ENCODE peak calls at places on chromosome 11, in eight cellular contexts. V, P, I, C, J, Q, K and X are unnamed samples.

GRCh38 chr11:27913650-27914049 is 194.3 kb downstream of the KIF18A start:
- DNase-seq in V (peak), P (peak), I (no peak), C (no peak), J (no peak), Q (no peak), K (no peak), X (peak)

GRCh38 chr11:8071616-8072581 is 9.1 kb upstream of the TUB start:
- DNase-seq in V (no peak), P (no peak), I (no peak), C (no peak), J (no peak), Q (no peak), K (peak), X (no peak)

GRCh38 chr11:86782781-86783180 is 17.6 kb upstream of the PRSS23 start:
- DNase-seq in V (no peak), P (no peak), I (no peak), C (no peak), J (no peak), Q (no peak), K (no peak), X (no peak)

GRCh38 chr11:57161351-57161750 is 20.4 kb upstream of the LRRC55 start:
- DNase-seq in V (no peak), P (no peak), I (no peak), C (no peak), J (no peak), Q (no peak), K (no peak), X (no peak)

GRCh38 chr11:64419257-64419790 is 60.4 kb downstream of the RPS6KA4 start:
- DNase-seq in V (no peak), P (no peak), I (no peak), C (no peak), J (no peak), Q (no peak), K (no peak), X (no peak)

GRCh38 chr11:71988050-71988449 is 10.7 kb upstream of the IL18BP start:
- DNase-seq in V (no peak), P (peak), I (no peak), C (peak), J (no peak), Q (no peak), K (no peak), X (no peak)

GRCh38 chr11:88414385-88414861 is 76.9 kb upstream of the CTSC start:
- DNase-seq in V (no peak), P (peak), I (no peak), C (peak), J (no peak), Q (no peak), K (no peak), X (peak)

GRCh38 chr11:100855466-100856067 is 168.5 kb downstream of the ARHGAP42 start:
- DNase-seq in V (peak), P (peak), I (no peak), C (peak), J (no peak), Q (peak), K (no peak), X (peak)

GRCh38 chr11:68312117-68312779 is at the start of gene LRP5:
- DNase-seq in V (peak), P (no peak), I (peak), C (no peak), J (no peak), Q (no peak), K (no peak), X (no peak)

GRCh38 chr11:29184939-29185890 is 831.6 kb downstream of the KCNA4 start:
- DNase-seq in V (no peak), P (peak), I (no peak), C (peak), J (no peak), Q (no peak), K (no peak), X (peak)

GRCh38 chr11:15641191-15641810 is 526.6 kb downstream of the INSC start:
- DNase-seq in V (peak), P (no peak), I (no peak), C (no peak), J (no peak), Q (no peak), K (no peak), X (no peak)

GRCh38 chr11:45142241-45142885 is 4.1 kb upstream of the PRDM11 start:
- DNase-seq in V (no peak), P (peak), I (peak), C (peak), J (no peak), Q (no peak), K (no peak), X (peak)

GRCh38 chr11:103892603-103893002 is 143.8 kb upstream of the DDI1 start:
- DNase-seq in V (no peak), P (peak), I (no peak), C (peak), J (no peak), Q (no peak), K (no peak), X (no peak)

GRCh38 chr11:28514391-28514790 is 406.2 kb downstream of the METTL15 start:
- DNase-seq in V (no peak), P (no peak), I (no peak), C (peak), J (no peak), Q (no peak), K (no peak), X (no peak)

GRCh38 chr11:105862736-105863367 is 159.2 kb downstream of the MSANTD4 start:
- DNase-seq in V (peak), P (peak), I (no peak), C (peak), J (no peak), Q (peak), K (no peak), X (peak)

GRCh38 chr11:75471134-75471943 is 38.3 kb upstream of the KLHL35 start:
- DNase-seq in V (no peak), P (no peak), I (no peak), C (no peak), J (no peak), Q (no peak), K (no peak), X (no peak)

GRCh38 chr11:119103793-119104192 is 2.1 kb upstream of the DPAGT1 start:
- DNase-seq in V (no peak), P (no peak), I (no peak), C (no peak), J (no peak), Q (no peak), K (no peak), X (no peak)

GRCh38 chr11:79371152-79371551 is 69.7 kb downstream of the TENM4 start:
- DNase-seq in V (no peak), P (no peak), I (no peak), C (peak), J (no peak), Q (no peak), K (peak), X (peak)

GRCh38 chr11:45266693-45267451 is 19.3 kb downstream of the SYT13 start:
- DNase-seq in V (peak), P (no peak), I (no peak), C (no peak), J (no peak), Q (no peak), K (peak), X (no peak)

GRCh38 chr11:15779518-15779917 is 576.8 kb downstream of the SOX6 start:
- DNase-seq in V (no peak), P (no peak), I (no peak), C (no peak), J (no peak), Q (no peak), K (no peak), X (no peak)

GRCh38 chr11:122229611-122230386 is 113.8 kb upstream of the BLID start:
- DNase-seq in V (no peak), P (no peak), I (no peak), C (peak), J (no peak), Q (no peak), K (peak), X (no peak)

GRCh38 chr11:109229682-109230081 is 192.3 kb upstream of the C11orf87 start:
- DNase-seq in V (no peak), P (peak), I (no peak), C (peak), J (no peak), Q (no peak), K (no peak), X (no peak)

GRCh38 chr11:120186799-120187591 is 23.8 kb upstream of the OAF start:
- DNase-seq in V (peak), P (no peak), I (peak), C (peak), J (no peak), Q (no peak), K (peak), X (peak)

GRCh38 chr11:70619591-70619990 is 221.3 kb downstream of the CTTN start:
- DNase-seq in V (no peak), P (no peak), I (no peak), C (no peak), J (no peak), Q (no peak), K (no peak), X (no peak)

GRCh38 chr11:62688481-62688880 is 849 bp downstream of the LRRN4CL start:
- DNase-seq in V (no peak), P (no peak), I (no peak), C (peak), J (no peak), Q (no peak), K (no peak), X (no peak)

GRCh38 chr11:123561046-123561781 is 93.2 kb downstream of the SCN3B start:
- DNase-seq in V (no peak), P (peak), I (peak), C (peak), J (no peak), Q (no peak), K (peak), X (peak)

GRCh38 chr11:110430267-110431211 is 791 bp downstream of the FDX1 start:
- DNase-seq in V (peak), P (peak), I (peak), C (peak), J (no peak), Q (no peak), K (no peak), X (peak)

GRCh38 chr11:16782226-16782919 is 43.9 kb downstream of the C11orf58 start:
- DNase-seq in V (no peak), P (no peak), I (no peak), C (no peak), J (no peak), Q (no peak), K (no peak), X (peak)

DNA sequence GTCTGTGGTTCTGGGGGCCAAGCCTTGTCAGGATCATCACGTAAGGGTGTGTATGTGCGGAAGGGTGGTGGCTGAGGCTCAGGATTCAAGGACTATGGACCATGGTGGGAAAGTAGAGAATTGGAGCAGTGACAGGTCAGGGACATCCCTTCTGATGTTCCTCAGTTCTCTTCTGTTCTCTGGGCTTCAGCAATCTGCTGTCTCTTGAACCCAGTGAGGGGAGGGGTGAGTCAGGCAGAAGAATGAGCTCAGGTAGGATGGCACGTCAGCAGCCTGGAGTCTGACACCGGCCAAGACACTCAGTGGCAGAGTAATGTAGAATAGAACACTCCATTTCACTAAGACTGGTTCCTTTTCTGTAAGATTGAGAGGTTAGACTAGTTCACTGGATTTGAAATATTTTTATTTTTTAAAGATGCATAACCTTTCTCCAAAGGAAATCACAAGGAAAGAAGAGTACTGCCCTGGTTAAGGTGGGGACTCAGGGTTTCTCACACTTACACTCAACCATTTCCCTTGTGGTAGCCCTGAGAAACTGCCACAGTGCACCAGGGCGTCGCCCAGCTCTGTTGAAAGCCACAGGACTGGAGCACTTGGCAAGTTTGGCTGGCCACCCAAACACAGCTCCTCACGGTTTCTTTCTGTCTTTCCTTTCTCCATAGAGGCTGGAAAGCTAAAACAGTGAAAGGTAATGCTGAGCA is 23.2 kb upstream of the MICAL2 start:
- DNase-seq in V (peak), P (peak), I (no peak), C (peak), J (no peak), Q (peak), K (no peak), X (peak)
- TF ChIP-seq CTCF in V (peak), P (peak), I (no peak), C (peak), J (no peak), Q (peak), K (peak), X (peak)

GRCh38 chr11:35487532-35488078 is 37.8 kb downstream of the PAMR1 start:
- DNase-seq in V (no peak), P (peak), I (peak), C (peak), J (no peak), Q (peak), K (peak), X (peak)

GRCh38 chr11:35488117-35488516 is 37.3 kb downstream of the PAMR1 start:
- DNase-seq in V (no peak), P (peak), I (no peak), C (peak), J (no peak), Q (no peak), K (no peak), X (no peak)

GRCh38 chr11:35486934-35487333 is 38.5 kb downstream of the PAMR1 start:
- DNase-seq in V (no peak), P (no peak), I (peak), C (no peak), J (no peak), Q (no peak), K (no peak), X (no peak)

GRCh38 chr11:35485656-35486318 is 39.6 kb downstream of the PAMR1 start:
- DNase-seq in V (peak), P (peak), I (peak), C (peak), J (peak), Q (peak), K (peak), X (peak)

GRCh38 chr11:35486446-35486845 is 39.0 kb downstream of the PAMR1 start:
- DNase-seq in V (no peak), P (peak), I (no peak), C (no peak), J (no peak), Q (peak), K (no peak), X (no peak)
- TF ChIP-seq CTCF in V (peak), P (peak), I (no peak), C (no peak), J (no peak), Q (peak), K (peak), X (no peak)

GRCh38 chr11:2691991-2692841 is 7.6 kb downstream of the KCNQ1OT1 start:
- DNase-seq in V (peak), P (no peak), I (peak), C (no peak), J (no peak), Q (no peak), K (peak), X (peak)
- TF ChIP-seq CTCF in V (peak), P (no peak), I (peak), C (peak), J (no peak), Q (peak), K (peak), X (peak)

GRCh38 chr11:130247289-130247688 is 67.4 kb downstream of the ZBTB44 start:
- DNase-seq in V (no peak), P (no peak), I (no peak), C (no peak), J (no peak), Q (no peak), K (no peak), X (no peak)
- TF ChIP-seq CTCF in V (no peak), P (no peak), I (no peak), C (no peak), J (no peak), Q (no peak), K (no peak), X (no peak)

GRCh38 chr11:116171271-116172140 is 601.3 kb downstream of the BUD13 start:
- DNase-seq in V (no peak), P (no peak), I (peak), C (no peak), J (no peak), Q (no peak), K (no peak), X (no peak)

GRCh38 chr11:116172156-116172555 is 600.6 kb downstream of the BUD13 start:
- DNase-seq in V (no peak), P (no peak), I (no peak), C (no peak), J (no peak), Q (no peak), K (no peak), X (no peak)

GRCh38 chr11:116169776-116170175 is 603.0 kb downstream of the BUD13 start:
- DNase-seq in V (no peak), P (no peak), I (no peak), C (no peak), J (no peak), Q (no peak), K (no peak), X (no peak)

GRCh38 chr11:116168459-116168787 is 604.4 kb downstream of the BUD13 start:
- DNase-seq in V (no peak), P (no peak), I (no peak), C (no peak), J (no peak), Q (no peak), K (no peak), X (no peak)

DNA sequence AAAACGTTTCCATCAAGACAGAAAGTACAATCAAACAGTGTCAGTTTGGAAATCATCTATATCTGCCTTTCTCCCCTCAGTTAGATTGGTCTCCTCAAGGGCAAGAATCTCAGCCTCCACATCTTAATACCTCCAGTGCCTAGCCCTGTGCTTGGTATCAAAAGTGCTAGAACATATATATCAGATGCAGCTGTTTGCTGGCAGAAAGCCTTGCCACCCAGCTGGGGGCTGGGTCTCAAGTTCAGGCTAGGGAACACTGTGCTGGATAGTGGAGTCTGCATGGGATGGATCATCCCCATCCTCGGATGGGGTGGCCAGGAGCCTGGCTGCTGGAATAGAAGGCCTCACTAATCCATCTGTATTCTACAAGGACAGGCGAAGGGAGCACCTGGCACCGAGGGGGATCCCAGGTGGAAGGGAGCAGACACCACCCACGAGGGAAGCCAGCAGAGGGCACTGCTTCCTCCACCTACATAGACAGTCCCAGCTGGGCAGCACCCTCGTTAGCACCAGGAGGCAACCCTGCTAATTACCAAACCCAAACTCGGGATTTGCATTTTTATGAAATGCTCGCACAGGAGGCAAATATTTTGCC is 602.2 kb downstream of the BUD13 start:
- DNase-seq in V (peak), P (no peak), I (no peak), C (no peak), J (no peak), Q (no peak), K (peak), X (no peak)
- TF ChIP-seq CTCF in V (peak), P (no peak), I (no peak), C (no peak), J (no peak), Q (peak), K (peak), X (no peak)

DNA sequence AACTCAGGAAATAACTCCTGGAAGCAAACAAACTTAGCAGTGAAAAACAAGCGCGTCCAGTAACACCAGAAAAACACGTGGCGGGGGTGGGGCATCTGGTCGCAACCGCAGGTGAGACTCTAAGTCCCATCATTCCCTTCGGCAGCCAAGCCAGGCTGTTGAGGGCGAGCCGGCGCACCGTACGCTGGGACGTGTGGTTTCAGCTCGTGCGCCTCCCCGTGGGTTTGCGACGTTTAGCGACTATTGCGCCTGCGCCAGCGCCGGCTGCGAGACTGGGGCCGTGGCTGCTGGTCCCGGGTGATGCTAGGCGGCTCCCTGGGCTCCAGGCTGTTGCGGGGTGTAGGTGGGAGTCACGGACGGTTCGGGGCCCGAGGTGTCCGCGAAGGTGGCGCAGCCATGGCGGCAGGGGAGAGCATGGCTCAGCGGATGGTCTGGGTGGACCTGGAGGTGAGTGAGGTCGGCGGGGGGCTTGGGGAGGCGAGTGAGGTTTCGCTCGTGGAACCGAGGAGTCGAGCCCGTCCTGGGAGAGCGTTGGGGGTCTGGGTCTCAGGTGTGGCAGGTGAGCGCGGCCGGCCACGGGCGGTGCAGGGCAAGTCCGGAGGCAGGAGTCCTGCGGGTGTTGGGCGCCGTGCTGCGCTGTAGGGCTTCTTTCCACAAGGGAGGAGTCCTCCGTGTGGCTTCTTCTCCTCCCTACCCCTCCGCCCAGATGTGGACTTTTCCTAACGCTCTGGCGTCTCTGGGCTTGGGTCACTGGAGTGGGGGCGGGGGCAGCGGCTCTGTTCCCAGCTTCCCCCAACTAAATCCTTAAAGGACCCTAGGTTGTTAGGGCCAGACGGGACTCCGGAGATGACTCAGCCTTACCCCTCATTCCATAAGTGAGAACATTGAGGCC is at the start of gene REXO2:
- DNase-seq in V (peak), P (peak), I (peak), C (peak), J (peak), Q (peak), K (peak), X (peak)
- TF ChIP-seq CTCF in V (peak), P (peak), I (no peak), C (peak), J (no peak), Q (peak), K (peak), X (peak)

GRCh38 chr11:35134403-35135126 is 4.4 kb upstream of the CD44 start:
- DNase-seq in V (no peak), P (no peak), I (no peak), C (peak), J (no peak), Q (no peak), K (no peak), X (peak)

GRCh38 chr11:35133656-35134055 is 5.3 kb upstream of the CD44 start:
- DNase-seq in V (no peak), P (no peak), I (no peak), C (no peak), J (no peak), Q (no peak), K (no peak), X (no peak)

GRCh38 chr11:35138058-35138457 is 913 bp upstream of the CD44 start:
- DNase-seq in V (no peak), P (no peak), I (no peak), C (no peak), J (no peak), Q (no peak), K (no peak), X (no peak)

GRCh38 chr11:35136311-35136710 is 2.7 kb upstream of the CD44 start:
- DNase-seq in V (no peak), P (no peak), I (no peak), C (no peak), J (no peak), Q (no peak), K (no peak), X (no peak)

DNA sequence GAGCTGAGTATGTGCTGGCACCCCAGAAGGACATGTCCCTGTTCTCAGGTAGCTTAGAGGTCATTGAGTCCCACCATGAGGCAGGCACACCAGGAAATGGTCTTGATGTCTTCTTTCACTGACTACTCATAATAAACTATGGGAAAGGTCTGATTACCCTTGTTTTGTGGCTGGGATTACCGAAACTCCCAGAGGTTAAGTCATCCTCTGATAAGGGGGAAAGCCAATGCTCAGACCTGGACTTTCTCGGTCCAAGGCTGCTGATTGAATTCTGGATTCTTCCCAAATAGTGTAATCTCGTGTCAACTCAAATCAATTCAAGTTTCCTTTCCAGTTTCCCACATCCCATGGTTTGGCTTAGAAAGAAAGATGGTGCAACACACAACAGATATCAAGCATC is 3.7 kb upstream of the CD44 start:
- DNase-seq in V (no peak), P (no peak), I (no peak), C (peak), J (no peak), Q (no peak), K (no peak), X (no peak)
- TF ChIP-seq CTCF in V (no peak), P (no peak), I (no peak), C (no peak), J (no peak), Q (no peak), K (no peak), X (no peak)